ENCODE peak calls at places on chromosomes 6 and 20, in five cellular contexts. One of them, this sample, is unnamed.
A peak's percentile ranks its signal among the peaks of the same experiment; 100 is the strongest.

GRCh38 chr6:23797041-23797440 is 329.0 kb upstream of the NRSN1 start:
- DNase-seq in AG09309: no peak
- DNase-seq in gastrocnemius medialis: no peak
- DNase-seq in cardiac muscle cell: no peak
- DNase-seq in ovary: no peak
- DNase-seq in this sample: no peak

GRCh38 chr6:25250878-25251277 is 28.3 kb upstream of the CARMIL1 start:
- DNase-seq in ovary: no peak
- DNase-seq in cardiac muscle cell: no peak
- DNase-seq in gastrocnemius medialis: no peak
- DNase-seq in AG09309: peak; percentile 11
- DNase-seq in this sample: no peak

GRCh38 chr6:120785459-120786086 is 548.7 kb downstream of the TBC1D32 start:
- DNase-seq in cardiac muscle cell: no peak
- DNase-seq in ovary: no peak
- DNase-seq in AG09309: no peak
- DNase-seq in gastrocnemius medialis: no peak
- DNase-seq in this sample: no peak

GRCh38 chr6:130167655-130168054 is 55.1 kb downstream of the SAMD3 start:
- DNase-seq in cardiac muscle cell: peak; percentile 86
- DNase-seq in ovary: no peak
- DNase-seq in AG09309: no peak
- DNase-seq in gastrocnemius medialis: no peak
- DNase-seq in this sample: peak; percentile 67

GRCh38 chr6:46972521-46972920 is 50.8 kb upstream of the ADGRF5 start:
- DNase-seq in gastrocnemius medialis: no peak
- DNase-seq in AG09309: no peak
- DNase-seq in ovary: no peak
- DNase-seq in cardiac muscle cell: peak; percentile 63
- DNase-seq in this sample: no peak

GRCh38 chr20:53568351-53568750 is 25.3 kb downstream of the ZNF217 start:
- DNase-seq in cardiac muscle cell: no peak
- DNase-seq in ovary: no peak
- DNase-seq in AG09309: no peak
- DNase-seq in gastrocnemius medialis: no peak
- DNase-seq in this sample: no peak

GRCh38 chr6:41644297-41644879 is 6.1 kb downstream of the MDFI start:
- DNase-seq in AG09309: no peak
- DNase-seq in cardiac muscle cell: no peak
- DNase-seq in gastrocnemius medialis: peak; percentile 2
- DNase-seq in ovary: no peak
- DNase-seq in this sample: no peak

GRCh38 chr6:34300332-34300751 is 51.5 kb upstream of the SMIM29 start:
- DNase-seq in gastrocnemius medialis: no peak
- DNase-seq in cardiac muscle cell: no peak
- DNase-seq in AG09309: no peak
- DNase-seq in ovary: no peak
- DNase-seq in this sample: no peak

GRCh38 chr6:150241751-150242150 is 98.9 kb downstream of the PPP1R14C start:
- DNase-seq in gastrocnemius medialis: no peak
- DNase-seq in cardiac muscle cell: no peak
- DNase-seq in AG09309: no peak
- DNase-seq in ovary: no peak
- DNase-seq in this sample: no peak

GRCh38 chr6:44272999-44273566 is 2.8 kb downstream of the TMEM151B start:
- DNase-seq in ovary: no peak
- DNase-seq in cardiac muscle cell: no peak
- DNase-seq in gastrocnemius medialis: no peak
- DNase-seq in AG09309: no peak
- DNase-seq in this sample: no peak

GRCh38 chr6:43021270-43022047 is at the start of gene RRP36:
- DNase-seq in gastrocnemius medialis: peak; percentile 93
- DNase-seq in AG09309: no peak
- DNase-seq in ovary: peak; percentile 78
- DNase-seq in cardiac muscle cell: peak; percentile 76
- DNase-seq in this sample: no peak

GRCh38 chr6:43967692-43968091 is 159.6 kb downstream of the MRPL14 start:
- DNase-seq in gastrocnemius medialis: no peak
- DNase-seq in cardiac muscle cell: no peak
- DNase-seq in AG09309: no peak
- DNase-seq in ovary: no peak
- DNase-seq in this sample: no peak

GRCh38 chr6:138734585-138734984 is 39.0 kb upstream of the CCDC28A start:
- DNase-seq in cardiac muscle cell: no peak
- DNase-seq in AG09309: no peak
- DNase-seq in gastrocnemius medialis: no peak
- DNase-seq in ovary: no peak
- DNase-seq in this sample: no peak
- H3K4me3 ChIP-seq in cardiac muscle cell: no peak overlapping the region
- H3K4me3 ChIP-seq in AG09309: no peak overlapping the region
- H3K4me3 ChIP-seq in gastrocnemius medialis: no peak overlapping the region
- H3K4me3 ChIP-seq in ovary: no peak overlapping the region
- H3K4me3 ChIP-seq in this sample: no peak overlapping the region

DNA sequence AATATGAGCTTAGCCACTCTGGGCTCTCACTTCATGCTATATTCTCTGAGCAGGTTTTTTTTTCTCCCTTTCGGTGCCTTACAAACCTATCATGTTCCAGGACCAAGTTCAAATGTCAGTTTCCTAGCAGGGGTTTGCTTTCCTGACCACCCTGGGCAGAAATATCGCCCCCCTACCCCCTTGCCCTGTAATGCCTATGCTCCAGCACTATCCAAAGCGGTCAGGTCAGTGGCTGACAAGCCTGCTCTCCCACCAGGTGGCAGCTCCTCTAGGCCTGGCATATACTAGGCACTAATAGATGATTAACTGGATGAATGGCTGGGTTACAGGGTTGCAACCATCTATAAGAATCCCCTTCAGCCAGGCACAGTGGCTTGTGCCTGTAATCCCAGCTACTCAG is 25.7 kb upstream of the AAR2 start:
- DNase-seq in gastrocnemius medialis: no peak
- DNase-seq in cardiac muscle cell: no peak
- DNase-seq in ovary: no peak
- DNase-seq in AG09309: no peak
- DNase-seq in this sample: no peak
- TF ChIP-seq CTCF in gastrocnemius medialis: no peak
- TF ChIP-seq CTCF in cardiac muscle cell: peak; percentile 10
- TF ChIP-seq CTCF in ovary: no peak
- TF ChIP-seq CTCF in AG09309: peak; percentile 23
- TF ChIP-seq CTCF in this sample: no peak

GRCh38 chr20:33475381-33476160 is 14.3 kb upstream of the CBFA2T2 start:
- DNase-seq in cardiac muscle cell: no peak
- DNase-seq in gastrocnemius medialis: no peak
- DNase-seq in ovary: no peak
- DNase-seq in AG09309: no peak
- DNase-seq in this sample: no peak
- H3K4me3 ChIP-seq in cardiac muscle cell: no peak overlapping the region
- H3K4me3 ChIP-seq in gastrocnemius medialis: no peak overlapping the region
- H3K4me3 ChIP-seq in ovary: no peak overlapping the region
- H3K4me3 ChIP-seq in AG09309: no peak overlapping the region
- H3K4me3 ChIP-seq in this sample: no peak overlapping the region

GRCh38 chr6:100506651-100507050 is 41.9 kb upstream of the SIM1 start:
- DNase-seq in ovary: no peak
- DNase-seq in cardiac muscle cell: peak; percentile 51
- DNase-seq in AG09309: no peak
- DNase-seq in gastrocnemius medialis: no peak
- DNase-seq in this sample: no peak

GRCh38 chr6:100503043-100503442 is 38.3 kb upstream of the SIM1 start:
- DNase-seq in gastrocnemius medialis: no peak
- DNase-seq in cardiac muscle cell: no peak
- DNase-seq in AG09309: no peak
- DNase-seq in ovary: no peak
- DNase-seq in this sample: no peak

GRCh38 chr6:100509101-100509500 is 44.4 kb upstream of the SIM1 start:
- DNase-seq in gastrocnemius medialis: no peak
- DNase-seq in AG09309: no peak
- DNase-seq in ovary: no peak
- DNase-seq in cardiac muscle cell: no peak
- DNase-seq in this sample: no peak

GRCh38 chr6:100504786-100505737 is 40.3 kb upstream of the SIM1 start:
- DNase-seq in AG09309: peak; percentile 62
- DNase-seq in ovary: no peak
- DNase-seq in cardiac muscle cell: peak; percentile 85
- DNase-seq in gastrocnemius medialis: no peak
- DNase-seq in this sample: peak; percentile 45
- TF ChIP-seq CTCF in AG09309: no peak
- TF ChIP-seq CTCF in ovary: no peak
- TF ChIP-seq CTCF in cardiac muscle cell: no peak
- TF ChIP-seq CTCF in gastrocnemius medialis: no peak
- TF ChIP-seq CTCF in this sample: peak; percentile 4

DNA sequence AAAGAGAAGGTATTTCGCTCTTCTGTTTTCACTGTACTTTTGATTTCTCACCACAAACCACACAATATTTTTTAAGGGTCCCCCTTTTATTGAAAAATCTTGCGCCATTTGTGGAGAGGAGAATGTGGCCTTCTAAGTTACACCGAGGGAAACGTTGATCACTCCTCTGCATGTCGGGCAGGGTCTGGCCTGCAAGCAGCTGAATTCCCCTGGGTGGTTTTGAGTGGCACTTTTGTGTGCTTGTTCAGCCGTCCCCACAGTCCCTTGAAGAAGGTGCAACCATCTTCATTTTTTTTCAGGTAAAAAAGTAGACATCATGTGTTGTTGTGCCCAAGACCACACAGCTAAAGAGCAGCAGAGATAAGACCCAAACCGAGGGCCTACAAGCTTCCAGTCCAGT is 6.1 kb downstream of the GPR31 start:
- DNase-seq in ovary: no peak
- DNase-seq in AG09309: no peak
- DNase-seq in cardiac muscle cell: no peak
- DNase-seq in gastrocnemius medialis: no peak
- DNase-seq in this sample: no peak
- H3K4me3 ChIP-seq in ovary: no peak overlapping the region
- H3K4me3 ChIP-seq in AG09309: no peak overlapping the region
- H3K4me3 ChIP-seq in cardiac muscle cell: no peak overlapping the region
- H3K4me3 ChIP-seq in gastrocnemius medialis: no peak overlapping the region
- H3K4me3 ChIP-seq in this sample: no peak overlapping the region

GRCh38 chr20:63863798-63864544 is 1.1 kb upstream of the TPD52L2 start:
- DNase-seq in ovary: peak; percentile 81
- DNase-seq in gastrocnemius medialis: peak; percentile 76
- DNase-seq in cardiac muscle cell: peak; percentile 85
- DNase-seq in AG09309: peak; percentile 31
- DNase-seq in this sample: peak; percentile 23
- TF ChIP-seq CTCF in ovary: peak; percentile 75
- TF ChIP-seq CTCF in gastrocnemius medialis: peak; percentile 73
- TF ChIP-seq CTCF in cardiac muscle cell: peak; percentile 63
- TF ChIP-seq CTCF in AG09309: peak; percentile 62
- TF ChIP-seq CTCF in this sample: peak; percentile 73

DNA sequence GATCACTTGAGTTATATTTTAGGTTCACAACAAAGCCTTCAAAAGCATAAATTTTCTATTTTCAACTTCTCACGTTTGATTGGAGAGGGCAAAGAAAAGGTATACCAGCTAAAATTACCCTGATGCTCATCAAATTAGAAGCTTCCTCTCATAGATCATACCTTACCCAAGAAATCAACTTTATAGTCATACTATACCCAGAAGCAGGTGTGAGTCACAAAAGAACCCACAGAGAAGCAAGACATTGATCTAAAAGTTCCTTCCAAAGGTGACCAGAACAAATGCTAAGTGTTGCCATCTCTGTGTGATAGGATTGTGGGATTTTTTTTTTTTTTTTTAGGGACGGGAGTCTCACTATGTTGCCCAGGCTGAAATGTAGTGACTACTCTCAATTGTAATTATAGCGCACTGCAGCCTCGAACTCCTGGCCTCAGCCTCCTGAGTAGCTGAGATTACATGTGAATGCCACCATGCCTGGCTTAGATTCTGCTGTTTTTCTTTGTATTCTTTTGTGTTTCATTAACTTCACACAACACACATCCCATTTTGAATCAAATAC is 3.3 kb downstream of the EIF2S2 start:
- DNase-seq in gastrocnemius medialis: no peak
- DNase-seq in cardiac muscle cell: no peak
- DNase-seq in ovary: no peak
- DNase-seq in AG09309: no peak
- DNase-seq in this sample: no peak
- H3K4me3 ChIP-seq in gastrocnemius medialis: no peak overlapping the region
- H3K4me3 ChIP-seq in cardiac muscle cell: no peak overlapping the region
- H3K4me3 ChIP-seq in ovary: no peak overlapping the region
- H3K4me3 ChIP-seq in AG09309: no peak overlapping the region
- H3K4me3 ChIP-seq in this sample: no peak overlapping the region

This sample was measured in AG04450.